ENCODE peak calls at places on chromosome 14, in four cellular contexts. D, B, O and K are unnamed samples.

GRCh38 chr14:64704145-64704742 is at the start of gene PLEKHG3:
- DNase-seq in O (peak), B (peak), D (peak), K (no peak)

GRCh38 chr14:75495882-75496281 is 26.4 kb upstream of the BATF start:
- DNase-seq in B (no peak), O (no peak), D (no peak), K (no peak)

GRCh38 chr14:24958271-24958670 is 91.7 kb downstream of the STXBP6 start:
- DNase-seq in D (peak), O (no peak), B (no peak), K (no peak)

GRCh38 chr14:74083784-74084276 is 423 bp downstream of the ALDH6A1 start:
- DNase-seq in B (no peak), O (no peak), D (no peak), K (no peak)

GRCh38 chr14:73796881-73797539 is 54.6 kb upstream of the PTGR2 start:
- DNase-seq in D (no peak), B (peak), O (no peak), K (no peak)

GRCh38 chr14:52046376-52046917 is 22.4 kb downstream of the NID2 start:
- DNase-seq in O (no peak), B (peak), D (no peak), K (no peak)

GRCh38 chr14:74575507-74575906 is 36.5 kb downstream of the LTBP2 start:
- DNase-seq in O (no peak), B (no peak), D (no peak), K (no peak)

GRCh38 chr14:35337557-35338255 is 45.5 kb downstream of the PSMA6 start:
- DNase-seq in O (peak), B (no peak), D (no peak), K (no peak)

GRCh38 chr14:68563256-68564131 is 229.4 kb downstream of the ZFP36L1 start:
- DNase-seq in D (peak), B (peak), O (peak), K (no peak)

GRCh38 chr14:74048291-74048690 is 29.1 kb downstream of the BBOF1 start:
- DNase-seq in D (no peak), O (peak), B (no peak), K (no peak)

GRCh38 chr14:31291210-31291609 is 83.6 kb upstream of the HECTD1 start:
- DNase-seq in B (no peak), D (peak), O (peak), K (no peak)

GRCh38 chr14:22614240-22614799 is 16.2 kb downstream of the ABHD4 start:
- DNase-seq in B (peak), O (peak), D (peak), K (no peak)

GRCh38 chr14:87334997-87335675 is 657.8 kb downstream of the GALC start:
- DNase-seq in O (no peak), B (peak), D (peak), K (no peak)

GRCh38 chr14:92780444-92780843 is 13.7 kb upstream of the GOLGA5 start:
- DNase-seq in O (peak), B (peak), D (peak), K (no peak)

GRCh38 chr14:94462219-94462551 is 9.6 kb upstream of the SERPINA11 start:
- DNase-seq in O (no peak), B (no peak), D (no peak), K (no peak)

GRCh38 chr14:54672688-54673087 is 105.8 kb downstream of the SAMD4A start:
- DNase-seq in O (no peak), D (no peak), B (no peak), K (no peak)

GRCh38 chr14:32010561-32011188 is 66.4 kb upstream of the ARHGAP5 start:
- DNase-seq in D (peak), B (peak), O (peak), K (no peak)

GRCh38 chr14:26163761-26164160 is 434.1 kb downstream of the NOVA1 start:
- DNase-seq in B (peak), D (peak), O (no peak), K (peak)

GRCh38 chr14:30974628-30975027 is 50.8 kb upstream of the AP4S1 start:
- DNase-seq in B (peak), O (no peak), D (peak), K (peak)

GRCh38 chr14:68487805-68488590 is 304.9 kb downstream of the ZFP36L1 start:
- DNase-seq in O (peak), B (peak), D (peak), K (no peak)

GRCh38 chr14:95993768-95994592 is 45.2 kb upstream of the C14orf132 start:
- DNase-seq in D (peak), O (no peak), B (peak), K (peak)

GRCh38 chr14:34685819-34686428 is 28.5 kb downstream of the CFL2 start:
- DNase-seq in D (no peak), B (no peak), O (no peak), K (no peak)

GRCh38 chr14:104439625-104440024 is 139.9 kb upstream of the C14orf180 start:
- DNase-seq in O (no peak), D (no peak), B (no peak), K (no peak)
- H3K4me3 ChIP-seq in O (no peak), D (no peak), B (no peak), K (no peak)

DNA sequence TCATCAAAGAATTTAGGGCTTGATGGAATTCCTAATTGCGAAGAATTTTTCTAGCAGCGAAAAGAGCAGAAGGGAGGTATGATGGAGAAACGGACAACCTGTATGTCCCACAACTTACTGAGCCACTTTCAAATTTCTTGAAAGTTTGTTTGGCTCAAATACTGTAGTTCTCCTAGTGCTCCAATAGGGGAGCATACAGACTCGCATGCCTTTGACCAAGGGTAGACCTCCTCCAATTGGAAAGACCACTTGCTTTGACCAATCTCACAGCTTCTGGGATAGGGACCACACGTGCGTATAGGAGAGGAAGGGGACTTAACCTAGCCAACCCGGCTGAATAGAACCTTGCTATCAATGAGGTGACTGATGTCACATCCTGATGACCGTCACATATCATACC is 28.6 kb downstream of the SLC35F4 start:
- DNase-seq in B (no peak), D (no peak), O (no peak), K (no peak)
- TF ChIP-seq CTCF in B (no peak), D (no peak), O (no peak), K (no peak)

GRCh38 chr14:91419044-91419397 is 1.4 kb upstream of the CCDC88C start:
- DNase-seq in B (no peak), D (no peak), O (no peak), K (no peak)
- H3K4me3 ChIP-seq in B (no peak), D (no peak), O (no peak), K (no peak)

DNA sequence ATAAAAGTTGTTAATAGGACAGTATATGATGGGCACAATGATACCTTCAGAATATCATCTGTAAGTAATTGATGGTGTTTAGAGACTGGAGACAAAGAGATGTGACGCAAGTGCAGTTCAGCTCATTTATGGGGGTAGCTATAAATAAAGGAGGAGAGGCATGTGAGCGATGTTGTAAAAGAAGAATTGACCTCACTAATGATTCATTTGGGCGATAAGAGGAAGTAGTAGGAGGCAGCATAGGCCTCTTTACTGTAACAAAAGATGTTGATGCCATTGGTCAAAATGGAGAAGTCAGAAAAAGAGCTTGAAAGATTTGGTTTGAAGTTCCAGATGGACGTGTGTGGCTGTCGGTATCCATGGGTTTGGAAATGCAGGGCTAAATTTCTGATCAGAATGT is 70.0 kb downstream of the FLRT2 start:
- DNase-seq in B (peak), D (peak), O (no peak), K (no peak)
- TF ChIP-seq CTCF in B (no peak), D (no peak), O (no peak), K (no peak)

DNA sequence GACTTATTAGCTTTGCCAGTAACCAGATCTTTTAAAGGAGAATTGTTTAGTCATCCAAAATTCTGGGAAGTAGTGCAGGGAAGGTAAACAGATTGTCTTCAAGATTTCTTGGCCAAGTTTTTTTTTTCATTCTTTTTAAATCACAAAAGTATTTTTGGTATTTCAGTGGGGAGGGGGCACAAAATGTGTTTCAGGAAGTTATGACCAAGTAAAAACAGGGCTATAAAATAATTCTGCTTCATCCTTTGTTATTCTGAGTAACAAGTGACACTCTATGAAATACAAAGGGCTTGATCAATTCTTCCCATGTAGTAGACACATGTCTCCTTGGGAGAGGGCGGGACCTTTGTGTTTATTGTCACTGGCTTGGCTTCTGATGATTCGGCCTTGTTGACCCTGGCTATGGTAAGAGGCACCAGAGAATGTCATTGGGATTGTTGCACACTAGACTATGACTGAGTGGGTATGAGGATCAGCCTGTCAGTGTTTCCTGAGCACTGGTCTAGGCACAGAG is 55.4 kb downstream of the SUSD6 start:
- DNase-seq in B (no peak), O (peak), D (peak), K (peak)
- H3K4me3 ChIP-seq in B (no peak), O (no peak), D (no peak), K (no peak)

GRCh38 chr14:76502219-76502618 is 126.3 kb downstream of the ESRRB start:
- DNase-seq in D (no peak), O (no peak), B (no peak), K (no peak)
- TF ChIP-seq CTCF in D (no peak), O (no peak), B (no peak), K (no peak)

GRCh38 chr14:100069161-100069800 is 4.1 kb downstream of the EVL start:
- DNase-seq in B (no peak), O (no peak), D (no peak), K (no peak)
- H3K4me3 ChIP-seq in B (no peak), O (no peak), D (no peak), K (no peak)